ENCODE peak calls at places on chromosome 7, in four cellular contexts. Q, O, H and A are unnamed samples.

GRCh38 chr7:72785166-72785955 is 42.6 kb downstream of the TYW1B start:
- DNase-seq in Q (no peak), O (peak), H (no peak), A (no peak)

GRCh38 chr7:158924956-158925355 is 68.6 kb downstream of the DYNC2I1 start:
- DNase-seq in Q (no peak), O (peak), H (no peak), A (no peak)

GRCh38 chr7:10429031-10429430 is 544.6 kb upstream of the PHF14 start:
- DNase-seq in O (no peak), H (no peak), Q (no peak), A (no peak)

GRCh38 chr7:156475666-156476065 is 164.9 kb upstream of the RNF32 start:
- DNase-seq in Q (no peak), H (no peak), O (peak), A (no peak)

GRCh38 chr7:84674236-84674913 is 479.8 kb upstream of the SEMA3A start:
- DNase-seq in Q (no peak), H (no peak), O (peak), A (no peak)

GRCh38 chr7:27155816-27156507 is 513 bp downstream of the HOXA7 start:
- DNase-seq in O (no peak), Q (peak), H (no peak), A (no peak)

GRCh38 chr7:40192036-40192435 is 57.2 kb downstream of the SUGCT start:
- DNase-seq in O (peak), Q (no peak), H (no peak), A (no peak)

GRCh38 chr7:110090113-110090820 is 1000.7 kb upstream of the LRRN3 start:
- DNase-seq in H (no peak), Q (no peak), O (peak), A (no peak)

GRCh38 chr7:100567751-100568175 is 5.9 kb downstream of the SAP25 start:
- DNase-seq in Q (peak), H (peak), O (no peak), A (no peak)

GRCh38 chr7:131924857-131925256 is 368.4 kb upstream of the PODXL start:
- DNase-seq in O (no peak), Q (no peak), H (no peak), A (no peak)

GRCh38 chr7:100563809-100564400 is 9.8 kb downstream of the SAP25 start:
- DNase-seq in Q (peak), H (peak), O (peak), A (peak)

GRCh38 chr7:98167653-98168052 is 43.6 kb upstream of the BHLHA15 start:
- DNase-seq in H (no peak), Q (no peak), O (no peak), A (no peak)

GRCh38 chr7:5296627-5297226 is 14.0 kb downstream of the SLC29A4 start:
- DNase-seq in Q (no peak), H (no peak), O (no peak), A (no peak)

GRCh38 chr7:95527033-95527775 is 41.5 kb downstream of the ASB4 start:
- DNase-seq in Q (peak), H (peak), O (peak), A (no peak)

GRCh38 chr7:30135271-30135550 is 425 bp downstream of the MTURN start:
- DNase-seq in H (no peak), O (no peak), Q (no peak), A (no peak)

GRCh38 chr7:5423272-5423843 is at the start of gene TNRC18:
- DNase-seq in Q (peak), H (no peak), O (no peak), A (peak)

GRCh38 chr7:39184387-39184786 is 206.7 kb downstream of the POU6F2 start:
- DNase-seq in H (no peak), O (no peak), Q (no peak), A (no peak)

GRCh38 chr7:112779667-112780066 is 10.5 kb downstream of the TMEM168 start:
- DNase-seq in O (no peak), H (no peak), Q (no peak), A (no peak)